ENCODE peak calls at places on chromosomes 11 and 22, in five cellular contexts. One of them, this sample, is unnamed.

GRCh38 chr11:22930816-22931594 is 70.7 kb upstream of the CCDC179 start:
- DNase-seq in NB4: no peak
- DNase-seq in WERI-Rb-1: no peak
- DNase-seq in IMR-90: peak
- DNase-seq in CD4-positive, alpha-beta T cell: no peak
- DNase-seq in this sample: no peak

GRCh38 chr11:112248216-112248615 is 12.4 kb downstream of the PLET1 start:
- DNase-seq in NB4: no peak
- DNase-seq in WERI-Rb-1: no peak
- DNase-seq in IMR-90: peak
- DNase-seq in CD4-positive, alpha-beta T cell: no peak
- DNase-seq in this sample: no peak

GRCh38 chr11:78460468-78460867 is 42.8 kb upstream of the GAB2 start:
- DNase-seq in NB4: no peak
- DNase-seq in WERI-Rb-1: no peak
- DNase-seq in IMR-90: peak
- DNase-seq in CD4-positive, alpha-beta T cell: no peak
- DNase-seq in this sample: no peak

GRCh38 chr11:64003807-64004589 is 17.8 kb downstream of the OTUB1 start:
- DNase-seq in NB4: no peak
- DNase-seq in WERI-Rb-1: no peak
- DNase-seq in IMR-90: no peak
- DNase-seq in CD4-positive, alpha-beta T cell: no peak
- DNase-seq in this sample: no peak

GRCh38 chr22:35314161-35314942 is 14.7 kb downstream of the TOM1 start:
- DNase-seq in NB4: no peak
- DNase-seq in WERI-Rb-1: peak
- DNase-seq in IMR-90: no peak
- DNase-seq in CD4-positive, alpha-beta T cell: no peak
- DNase-seq in this sample: no peak

GRCh38 chr22:42281706-42282251 is 11.3 kb upstream of the TCF20 start:
- DNase-seq in NB4: no peak
- DNase-seq in WERI-Rb-1: no peak
- DNase-seq in IMR-90: no peak
- DNase-seq in CD4-positive, alpha-beta T cell: no peak
- DNase-seq in this sample: no peak

GRCh38 chr11:74380746-74381439 is 17.3 kb downstream of the PGM2L1 start:
- DNase-seq in NB4: peak
- DNase-seq in WERI-Rb-1: no peak
- DNase-seq in IMR-90: no peak
- DNase-seq in CD4-positive, alpha-beta T cell: no peak
- DNase-seq in this sample: no peak

GRCh38 chr11:134576721-134577171 is 164.7 kb upstream of the B3GAT1 start:
- DNase-seq in NB4: no peak
- DNase-seq in WERI-Rb-1: no peak
- DNase-seq in IMR-90: no peak
- DNase-seq in CD4-positive, alpha-beta T cell: no peak
- DNase-seq in this sample: no peak

GRCh38 chr11:115290479-115291390 is 213.5 kb downstream of the CADM1 start:
- DNase-seq in NB4: no peak
- DNase-seq in WERI-Rb-1: no peak
- DNase-seq in IMR-90: no peak
- DNase-seq in CD4-positive, alpha-beta T cell: no peak
- DNase-seq in this sample: no peak

GRCh38 chr11:13304655-13305340 is 27.2 kb downstream of the BMAL1 start:
- DNase-seq in NB4: peak
- DNase-seq in WERI-Rb-1: no peak
- DNase-seq in IMR-90: no peak
- DNase-seq in CD4-positive, alpha-beta T cell: no peak
- DNase-seq in this sample: no peak

GRCh38 chr11:73009972-73010371 is 132.1 kb downstream of the FCHSD2 start:
- DNase-seq in NB4: no peak
- DNase-seq in WERI-Rb-1: no peak
- DNase-seq in IMR-90: no peak
- DNase-seq in CD4-positive, alpha-beta T cell: no peak
- DNase-seq in this sample: no peak

GRCh38 chr11:20880094-20880493 is 210.7 kb downstream of the NELL1 start:
- DNase-seq in NB4: no peak
- DNase-seq in WERI-Rb-1: no peak
- DNase-seq in IMR-90: no peak
- DNase-seq in CD4-positive, alpha-beta T cell: no peak
- DNase-seq in this sample: no peak

GRCh38 chr11:20873054-20873453 is 203.7 kb downstream of the NELL1 start:
- DNase-seq in NB4: peak
- DNase-seq in WERI-Rb-1: peak
- DNase-seq in IMR-90: no peak
- DNase-seq in CD4-positive, alpha-beta T cell: no peak
- DNase-seq in this sample: no peak

GRCh38 chr11:20876738-20877137 is 207.4 kb downstream of the NELL1 start:
- DNase-seq in NB4: no peak
- DNase-seq in WERI-Rb-1: no peak
- DNase-seq in IMR-90: no peak
- DNase-seq in CD4-positive, alpha-beta T cell: no peak
- DNase-seq in this sample: no peak

DNA sequence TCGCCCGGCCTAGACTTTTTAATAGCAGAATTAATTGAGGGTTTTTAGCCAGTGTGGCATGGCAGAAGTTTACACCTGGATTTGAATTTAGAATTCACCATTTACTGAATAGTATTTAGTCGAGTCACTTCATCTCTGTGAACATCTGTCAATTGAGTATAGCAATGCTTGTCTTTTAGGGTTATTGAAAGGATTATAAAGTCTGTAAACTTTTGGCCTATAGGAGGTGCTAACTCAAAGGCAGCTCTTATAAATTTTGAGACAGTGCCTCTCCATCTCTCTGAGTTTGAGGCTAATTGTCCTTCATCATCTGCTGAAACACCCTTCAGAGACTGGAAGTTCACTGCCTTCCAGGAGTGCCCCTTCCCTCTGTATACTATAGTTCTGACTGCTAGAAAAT is 205.0 kb downstream of the NELL1 start:
- DNase-seq in NB4: no peak
- DNase-seq in WERI-Rb-1: no peak
- DNase-seq in IMR-90: no peak
- DNase-seq in CD4-positive, alpha-beta T cell: no peak
- DNase-seq in this sample: no peak
- TF ChIP-seq CTCF in NB4: no peak
- TF ChIP-seq CTCF in WERI-Rb-1: peak
- TF ChIP-seq CTCF in IMR-90: no peak
- TF ChIP-seq CTCF in CD4-positive, alpha-beta T cell: no peak
- TF ChIP-seq CTCF in this sample: no peak

GRCh38 chr22:23896523-23897186 is 2.5 kb downstream of the MIF start:
- DNase-seq in NB4: peak
- DNase-seq in WERI-Rb-1: no peak
- DNase-seq in IMR-90: no peak
- DNase-seq in CD4-positive, alpha-beta T cell: no peak
- DNase-seq in this sample: no peak

GRCh38 chr22:23893957-23894709 is at the start of gene MIF:
- DNase-seq in NB4: peak
- DNase-seq in WERI-Rb-1: peak
- DNase-seq in IMR-90: peak
- DNase-seq in CD4-positive, alpha-beta T cell: peak
- DNase-seq in this sample: peak

GRCh38 chr22:23894710-23895598 is 771 bp downstream of the MIF start:
- DNase-seq in NB4: peak
- DNase-seq in WERI-Rb-1: peak
- DNase-seq in IMR-90: peak
- DNase-seq in CD4-positive, alpha-beta T cell: peak
- DNase-seq in this sample: no peak

GRCh38 chr22:23896166-23896522 is 2.0 kb downstream of the MIF start:
- DNase-seq in NB4: no peak
- DNase-seq in WERI-Rb-1: no peak
- DNase-seq in IMR-90: no peak
- DNase-seq in CD4-positive, alpha-beta T cell: no peak
- DNase-seq in this sample: no peak

DNA sequence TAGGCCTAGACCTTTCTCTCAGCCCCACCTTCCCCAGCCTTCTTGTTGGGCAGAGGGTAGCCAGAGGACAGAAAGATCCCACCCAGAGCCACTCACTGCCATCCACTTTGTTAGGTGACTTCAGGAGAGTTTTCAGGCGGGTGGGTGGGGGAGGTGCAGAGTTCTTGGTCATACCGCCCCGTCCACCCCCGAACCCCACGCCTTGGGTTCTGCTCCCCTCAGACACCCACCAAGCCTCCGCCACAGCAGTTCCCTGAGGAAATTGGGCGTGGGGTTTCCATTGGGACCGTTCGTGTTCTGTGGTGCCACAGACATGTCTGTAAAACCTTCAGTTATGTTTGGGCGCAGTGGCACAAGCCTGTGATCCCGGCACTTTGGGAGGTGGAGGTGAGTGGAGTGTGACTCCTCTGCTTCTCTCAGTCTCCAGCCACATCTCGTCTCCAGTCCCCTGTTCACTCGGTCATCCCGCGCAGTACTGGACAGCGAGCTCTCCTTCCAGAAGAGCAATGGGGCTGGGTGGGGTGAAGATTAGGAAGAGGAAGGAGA is 1.5 kb downstream of the MIF start:
- DNase-seq in NB4: no peak
- DNase-seq in WERI-Rb-1: no peak
- DNase-seq in IMR-90: no peak
- DNase-seq in CD4-positive, alpha-beta T cell: no peak
- DNase-seq in this sample: no peak
- TF ChIP-seq CTCF in NB4: no peak
- TF ChIP-seq CTCF in WERI-Rb-1: no peak
- TF ChIP-seq CTCF in IMR-90: no peak
- TF ChIP-seq CTCF in CD4-positive, alpha-beta T cell: no peak
- TF ChIP-seq CTCF in this sample: no peak

GRCh38 chr11:468036-468435 is 18.0 kb downstream of the PTDSS2 start:
- DNase-seq in NB4: no peak
- DNase-seq in WERI-Rb-1: no peak
- DNase-seq in IMR-90: no peak
- DNase-seq in CD4-positive, alpha-beta T cell: no peak
- DNase-seq in this sample: no peak
- TF ChIP-seq CTCF in NB4: no peak
- TF ChIP-seq CTCF in WERI-Rb-1: no peak
- TF ChIP-seq CTCF in IMR-90: no peak
- TF ChIP-seq CTCF in CD4-positive, alpha-beta T cell: no peak
- TF ChIP-seq CTCF in this sample: no peak

GRCh38 chr11:92206441-92206840 is 18.2 kb upstream of the FAT3 start:
- DNase-seq in NB4: no peak
- DNase-seq in WERI-Rb-1: no peak
- DNase-seq in IMR-90: no peak
- DNase-seq in CD4-positive, alpha-beta T cell: no peak
- DNase-seq in this sample: no peak

GRCh38 chr11:92216789-92217188 is 7.8 kb upstream of the FAT3 start:
- DNase-seq in NB4: no peak
- DNase-seq in WERI-Rb-1: no peak
- DNase-seq in IMR-90: no peak
- DNase-seq in CD4-positive, alpha-beta T cell: no peak
- DNase-seq in this sample: no peak

GRCh38 chr11:92212530-92212929 is 12.1 kb upstream of the FAT3 start:
- DNase-seq in NB4: no peak
- DNase-seq in WERI-Rb-1: no peak
- DNase-seq in IMR-90: no peak
- DNase-seq in CD4-positive, alpha-beta T cell: no peak
- DNase-seq in this sample: no peak

GRCh38 chr11:92211576-92212167 is 12.9 kb upstream of the FAT3 start:
- DNase-seq in NB4: peak
- DNase-seq in WERI-Rb-1: peak
- DNase-seq in IMR-90: peak
- DNase-seq in CD4-positive, alpha-beta T cell: no peak
- DNase-seq in this sample: no peak
- TF ChIP-seq CTCF in NB4: peak
- TF ChIP-seq CTCF in WERI-Rb-1: peak
- TF ChIP-seq CTCF in IMR-90: peak
- TF ChIP-seq CTCF in CD4-positive, alpha-beta T cell: no peak
- TF ChIP-seq CTCF in this sample: peak

GRCh38 chr11:46338988-46339666 is 8.1 kb upstream of the DGKZ start:
- DNase-seq in NB4: no peak
- DNase-seq in WERI-Rb-1: no peak
- DNase-seq in IMR-90: no peak
- DNase-seq in CD4-positive, alpha-beta T cell: no peak
- DNase-seq in this sample: no peak
- TF ChIP-seq CTCF in NB4: no peak
- TF ChIP-seq CTCF in WERI-Rb-1: no peak
- TF ChIP-seq CTCF in IMR-90: no peak
- TF ChIP-seq CTCF in CD4-positive, alpha-beta T cell: no peak
- TF ChIP-seq CTCF in this sample: no peak

GRCh38 chr11:46987183-46987582 is 50.6 kb downstream of the CSTPP1 start:
- DNase-seq in NB4: no peak
- DNase-seq in WERI-Rb-1: no peak
- DNase-seq in IMR-90: no peak
- DNase-seq in CD4-positive, alpha-beta T cell: no peak
- DNase-seq in this sample: no peak
- TF ChIP-seq CTCF in NB4: no peak
- TF ChIP-seq CTCF in WERI-Rb-1: no peak
- TF ChIP-seq CTCF in IMR-90: no peak
- TF ChIP-seq CTCF in CD4-positive, alpha-beta T cell: no peak
- TF ChIP-seq CTCF in this sample: no peak

GRCh38 chr22:37844904-37845334 is 785 bp upstream of the ANKRD54 start:
- DNase-seq in NB4: no peak
- DNase-seq in WERI-Rb-1: no peak
- DNase-seq in IMR-90: no peak
- DNase-seq in CD4-positive, alpha-beta T cell: no peak
- DNase-seq in this sample: no peak
- TF ChIP-seq CTCF in NB4: no peak
- TF ChIP-seq CTCF in WERI-Rb-1: no peak
- TF ChIP-seq CTCF in IMR-90: no peak
- TF ChIP-seq CTCF in CD4-positive, alpha-beta T cell: no peak
- TF ChIP-seq CTCF in this sample: no peak

GRCh38 chr11:128501008-128501407 is 86.3 kb downstream of the ETS1 start:
- DNase-seq in NB4: no peak
- DNase-seq in WERI-Rb-1: no peak
- DNase-seq in IMR-90: no peak
- DNase-seq in CD4-positive, alpha-beta T cell: no peak
- DNase-seq in this sample: no peak

GRCh38 chr11:128501576-128502549 is 85.5 kb downstream of the ETS1 start:
- DNase-seq in NB4: peak
- DNase-seq in WERI-Rb-1: no peak
- DNase-seq in IMR-90: peak
- DNase-seq in CD4-positive, alpha-beta T cell: no peak
- DNase-seq in this sample: no peak

GRCh38 chr11:128499613-128500213 is 87.6 kb downstream of the ETS1 start:
- DNase-seq in NB4: no peak
- DNase-seq in WERI-Rb-1: no peak
- DNase-seq in IMR-90: no peak
- DNase-seq in CD4-positive, alpha-beta T cell: no peak
- DNase-seq in this sample: no peak

GRCh38 chr11:128498846-128499245 is 88.5 kb downstream of the ETS1 start:
- DNase-seq in NB4: no peak
- DNase-seq in WERI-Rb-1: no peak
- DNase-seq in IMR-90: peak
- DNase-seq in CD4-positive, alpha-beta T cell: no peak
- DNase-seq in this sample: no peak

DNA sequence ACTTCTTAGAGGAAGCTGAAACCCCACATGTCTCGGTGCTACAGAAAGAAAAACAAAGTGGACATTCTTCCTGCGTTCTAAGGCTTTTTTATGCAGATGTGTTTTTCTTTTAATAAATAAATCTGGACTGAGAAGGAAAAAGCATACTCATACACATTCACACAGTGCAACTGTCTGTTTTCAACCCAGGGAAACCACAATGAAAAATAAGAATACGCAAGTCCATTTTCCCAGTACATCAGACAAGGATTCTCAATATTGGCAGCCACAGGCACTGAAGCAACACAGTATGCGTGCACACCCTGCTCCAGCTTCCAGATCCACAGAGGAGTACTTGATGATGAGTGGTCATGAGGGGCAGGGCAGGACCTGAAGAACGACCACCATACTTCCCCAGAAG is 86.9 kb downstream of the ETS1 start:
- DNase-seq in NB4: no peak
- DNase-seq in WERI-Rb-1: no peak
- DNase-seq in IMR-90: peak
- DNase-seq in CD4-positive, alpha-beta T cell: no peak
- DNase-seq in this sample: no peak
- TF ChIP-seq CTCF in NB4: no peak
- TF ChIP-seq CTCF in WERI-Rb-1: no peak
- TF ChIP-seq CTCF in IMR-90: no peak
- TF ChIP-seq CTCF in CD4-positive, alpha-beta T cell: no peak
- TF ChIP-seq CTCF in this sample: no peak

This sample was measured in D721Med.